ENCODE peak calls at places on chromosomes 16 and 17, in six cellular contexts. Z, X, U, J, L and Q are unnamed samples.

GRCh38 chr17:4176803-4177472 is 33.9 kb downstream of the CYB5D2 start:
- DNase-seq in L (no peak), X (no peak), U (no peak), J (no peak), Z (no peak), Q (peak)

GRCh38 chr16:73053379-73054130 is 5.6 kb upstream of the ZFHX3 start:
- DNase-seq in X (no peak), L (no peak), J (no peak), U (peak), Z (peak), Q (no peak)

GRCh38 chr17:7951143-7951792 is 19.3 kb downstream of the CNTROB start:
- DNase-seq in J (no peak), Z (no peak), L (no peak), U (no peak), X (no peak), Q (peak)

GRCh38 chr17:50219345-50219744 is 17.9 kb upstream of the COL1A1 start:
- DNase-seq in Z (peak), J (no peak), X (no peak), U (peak), L (no peak), Q (no peak)

GRCh38 chr17:66667090-66667489 is 167.8 kb upstream of the CACNG5 start:
- DNase-seq in J (no peak), L (no peak), Z (no peak), X (no peak), U (no peak), Q (no peak)

GRCh38 chr17:73462830-73463229 is 151.0 kb upstream of the CDC42EP4 start:
- DNase-seq in U (no peak), X (no peak), J (no peak), Z (no peak), L (no peak), Q (no peak)

GRCh38 chr16:19765860-19766553 is 47.9 kb downstream of the IQCK start:
- DNase-seq in L (peak), X (peak), U (no peak), J (no peak), Z (no peak), Q (no peak)

GRCh38 chr16:66366433-66367299 is at the start of gene CDH5:
- DNase-seq in X (peak), U (no peak), J (no peak), L (no peak), Z (peak), Q (no peak)

GRCh38 chr17:4199818-4200402 is 56.9 kb downstream of the CYB5D2 start:
- DNase-seq in X (no peak), J (peak), L (no peak), Z (peak), U (peak), Q (peak)

GRCh38 chr16:70779361-70779760 is 21.6 kb downstream of the VAC14 start:
- DNase-seq in X (no peak), J (no peak), Z (no peak), U (no peak), L (no peak), Q (no peak)

GRCh38 chr16:86982912-86983311 is 334.3 kb downstream of the C16orf95 start:
- DNase-seq in J (no peak), Z (no peak), L (no peak), X (no peak), U (no peak), Q (no peak)

GRCh38 chr17:37025847-37026533 is 77.2 kb downstream of the AATF start:
- DNase-seq in U (no peak), X (no peak), L (no peak), Z (no peak), J (no peak), Q (peak)

GRCh38 chr17:81097943-81098308 is 63.0 kb downstream of the BAIAP2 start:
- DNase-seq in J (no peak), U (peak), Z (no peak), X (peak), L (no peak), Q (peak)

GRCh38 chr17:42163113-42163512 is 8.3 kb upstream of the RAB5C start:
- DNase-seq in X (no peak), L (no peak), Z (no peak), J (no peak), U (peak), Q (peak)

GRCh38 chr17:948284-948852 is 31.2 kb downstream of the NXN start:
- DNase-seq in U (no peak), L (no peak), J (no peak), Z (no peak), X (no peak), Q (no peak)

GRCh38 chr16:67199011-67199807 is at the start of gene ELMO3:
- DNase-seq in L (no peak), Z (no peak), X (no peak), J (no peak), U (no peak), Q (no peak)

GRCh38 chr16:68778551-68779231 is 41.6 kb downstream of the CDH1 start:
- DNase-seq in Z (no peak), X (no peak), U (no peak), L (no peak), J (no peak), Q (no peak)

GRCh38 chr16:30561212-30561816 is 3.1 kb upstream of the ZNF764 start:
- DNase-seq in L (no peak), Z (peak), U (no peak), X (peak), J (no peak), Q (peak)

DNA sequence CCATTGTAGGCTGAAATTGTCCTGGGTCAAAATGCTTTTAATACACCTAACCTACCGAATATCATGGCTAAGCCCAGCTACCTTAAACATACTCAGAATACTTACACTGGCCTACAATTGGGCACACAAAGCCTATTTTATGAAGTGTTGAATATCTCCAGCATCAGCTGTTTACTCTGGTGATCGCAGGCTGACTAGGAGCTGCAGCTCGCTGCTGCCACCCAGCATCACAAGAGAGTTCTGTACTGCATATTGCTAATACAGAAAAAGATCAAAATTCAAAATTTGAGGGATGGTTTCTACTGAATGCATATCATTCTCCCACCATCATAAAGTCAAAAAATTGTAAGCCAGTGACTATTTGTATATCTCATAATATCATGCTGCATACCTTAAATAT is 55.3 kb downstream of the ULK2 start:
- DNase-seq in X (no peak), Z (peak), U (peak), J (no peak), L (peak), Q (peak)
- TF ChIP-seq CTCF in X (no peak), Z (peak), U (peak), J (no peak), L (peak), Q (no peak)

DNA sequence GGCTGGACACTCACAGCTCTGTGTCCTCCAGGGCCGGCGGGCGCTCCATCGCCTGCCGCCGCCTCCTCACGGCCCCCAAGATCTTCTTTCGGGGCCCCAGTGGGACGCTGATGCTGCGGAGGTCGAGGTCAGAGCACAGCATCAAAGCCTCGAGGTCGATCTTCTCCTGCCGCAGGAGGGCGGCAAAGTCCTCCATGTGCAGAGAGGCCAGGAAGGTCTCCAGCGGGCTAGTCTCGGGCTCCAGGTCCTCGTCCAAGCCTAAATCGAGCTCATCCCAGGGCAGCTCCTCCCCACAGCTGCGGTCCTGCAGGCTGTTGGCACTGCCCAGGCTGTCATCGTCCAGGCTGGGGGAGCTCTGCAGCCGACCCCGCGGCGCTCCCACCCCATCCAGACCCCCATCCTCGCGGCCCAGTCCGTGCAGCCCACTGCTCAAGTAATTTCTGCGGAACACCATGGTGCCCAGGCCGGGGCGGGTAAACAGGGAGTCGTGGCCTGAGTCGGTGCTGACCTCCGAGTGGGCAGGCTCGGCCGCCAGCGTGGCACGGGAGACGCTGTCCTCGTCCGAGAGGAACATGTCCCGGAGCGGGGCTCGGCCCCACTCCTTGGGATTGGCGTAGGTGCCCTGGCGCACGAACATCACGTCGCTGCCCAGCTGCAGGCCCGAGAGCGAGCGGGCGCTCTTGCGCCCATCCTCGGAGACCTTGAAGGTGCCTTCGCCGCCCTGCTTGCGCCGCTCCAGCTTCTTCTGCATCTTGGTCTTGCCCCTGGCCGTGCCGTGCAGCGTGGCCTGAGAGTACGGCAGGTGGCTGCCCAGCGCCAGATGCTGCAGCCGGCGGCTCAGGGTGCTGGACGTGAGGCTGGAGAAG is 3.4 kb downstream of the USH1G start:
- DNase-seq in U (peak), J (no peak), X (no peak), Z (peak), L (no peak), Q (peak)
- TF ChIP-seq CTCF in U (peak), J (peak), X (peak), Z (peak), L (peak), Q (no peak)

DNA sequence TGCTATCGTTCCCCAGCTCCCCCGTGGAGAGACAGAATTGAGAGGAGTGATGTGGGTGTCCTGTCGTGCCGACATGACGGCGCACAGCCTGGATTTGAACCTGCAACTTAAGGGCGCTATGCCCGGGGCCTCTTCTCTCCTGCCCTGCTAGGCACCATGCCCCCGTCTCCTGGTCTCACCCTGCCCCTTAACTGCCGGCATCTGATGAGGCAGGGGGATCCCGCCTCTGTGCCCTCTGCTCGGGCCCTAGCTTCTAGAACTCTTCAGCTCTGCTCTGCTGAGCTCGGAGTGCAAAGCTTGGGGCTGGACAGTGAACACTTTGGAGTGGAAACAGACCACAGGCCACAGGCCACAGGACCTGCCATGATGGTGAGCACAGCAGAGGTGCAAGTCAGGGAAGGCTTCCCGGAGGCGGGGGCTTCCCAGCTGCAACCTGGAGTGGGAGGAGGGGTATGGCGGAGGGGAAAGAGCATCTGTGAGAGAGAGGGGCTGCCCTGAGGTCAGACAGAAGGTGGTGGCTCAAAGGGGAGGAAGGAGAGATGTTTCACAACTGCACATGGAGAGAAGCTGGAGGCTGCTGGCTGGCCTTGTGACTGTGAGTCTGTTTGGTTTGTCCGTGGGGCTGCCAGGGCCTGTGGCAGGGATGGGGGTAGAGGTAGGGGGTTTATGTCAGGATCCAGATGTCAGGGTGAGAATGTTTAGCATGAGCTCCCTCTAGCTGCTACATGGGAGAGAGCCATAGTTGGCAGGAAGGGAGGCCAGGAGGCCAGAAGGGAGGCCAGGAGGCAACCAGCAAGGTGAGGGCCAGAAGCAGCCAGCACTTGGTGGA is 107.8 kb downstream of the CRLF3 start:
- DNase-seq in L (peak), Z (peak), X (no peak), U (peak), J (no peak), Q (peak)
- TF ChIP-seq CTCF in L (peak), Z (peak), X (no peak), U (peak), J (no peak), Q (no peak)

GRCh38 chr17:75764417-75764710 is 628 bp downstream of the GALK1 start:
- DNase-seq in J (no peak), L (no peak), U (no peak), Z (no peak), X (no peak), Q (no peak)
- TF ChIP-seq CTCF in J (no peak), L (no peak), U (no peak), Z (no peak), X (no peak), Q (no peak)

DNA sequence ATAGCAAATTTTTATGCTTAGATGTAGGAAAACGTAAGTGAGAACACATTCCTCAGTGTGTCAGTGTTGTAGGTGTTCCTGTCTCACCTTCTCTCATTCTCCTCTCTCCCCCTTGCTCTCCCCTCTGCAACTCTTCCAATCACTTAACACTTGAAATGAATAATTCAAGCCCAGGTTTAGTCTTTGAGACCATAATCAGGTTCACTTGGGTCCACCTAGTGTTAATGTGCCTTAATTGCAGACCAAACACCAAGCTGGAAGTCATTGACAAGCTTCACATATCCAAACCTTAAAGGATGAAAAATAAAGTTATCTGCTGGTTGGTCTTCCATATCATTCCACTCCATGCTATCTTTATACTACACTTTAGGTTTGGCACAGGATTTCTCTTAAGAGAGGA is 37.0 kb downstream of the STXBP4 start:
- DNase-seq in J (no peak), L (no peak), U (peak), X (no peak), Z (peak), Q (peak)
- TF ChIP-seq CTCF in J (peak), L (no peak), U (peak), X (no peak), Z (peak), Q (peak)

GRCh38 chr16:27171584-27171983 is 31.7 kb upstream of the KDM8 start:
- DNase-seq in Z (no peak), U (no peak), X (no peak), L (no peak), J (no peak), Q (no peak)
- TF ChIP-seq CTCF in Z (no peak), U (no peak), X (no peak), L (no peak), J (no peak), Q (no peak)

GRCh38 chr17:71085238-71086033 is 916.1 kb downstream of the KCNJ2 start:
- DNase-seq in J (peak), X (no peak), U (peak), L (no peak), Z (peak), Q (peak)
- TF ChIP-seq CTCF in J (peak), X (no peak), U (peak), L (peak), Z (peak), Q (no peak)

DNA sequence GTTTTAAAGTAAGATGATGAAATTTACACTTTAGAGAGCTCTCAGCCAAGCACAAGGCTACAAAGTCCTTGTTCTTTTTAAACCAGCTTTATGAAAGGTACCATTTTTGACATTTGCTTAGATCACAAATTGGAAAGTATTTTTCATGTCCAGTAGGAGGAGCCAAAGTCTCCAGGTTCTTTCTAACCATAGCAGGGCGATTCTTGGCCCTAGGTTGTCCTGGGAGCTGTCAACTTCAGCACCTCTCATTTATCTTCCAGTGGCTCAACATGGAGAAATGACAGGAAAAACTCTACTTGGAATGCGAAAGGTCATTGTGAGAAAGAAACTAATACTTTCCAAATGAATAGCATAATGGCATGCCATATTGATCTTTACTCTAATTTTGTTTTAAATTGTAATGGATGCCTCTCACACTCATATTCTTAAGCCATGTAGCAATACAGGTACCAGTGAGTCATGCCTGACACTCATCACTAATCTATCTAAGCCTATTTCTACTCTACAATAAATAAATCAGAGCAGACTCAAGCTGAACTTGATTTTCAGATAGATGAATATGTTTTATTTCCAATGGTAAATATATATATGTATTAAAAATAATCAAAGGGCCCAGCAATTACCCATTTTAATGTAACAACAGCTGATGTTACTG is 919.1 kb upstream of the EEF2KMT start:
- DNase-seq in U (peak), L (no peak), J (no peak), X (no peak), Z (peak), Q (no peak)
- TF ChIP-seq CTCF in U (peak), L (peak), J (peak), X (peak), Z (no peak), Q (no peak)

GRCh38 chr17:56653877-56654276 is 60.4 kb downstream of the NOG start:
- DNase-seq in X (no peak), J (peak), U (peak), L (no peak), Z (peak), Q (peak)
- TF ChIP-seq CTCF in X (peak), J (peak), U (peak), L (peak), Z (peak), Q (peak)